ENCODE peak calls at places on chromosomes 5 and 9, in six cellular contexts. R is CD8-positive, alpha-beta T cell; L is PC-3; T is HCT116; C is MCF 10A; Q is heart right ventricle. W is an unnamed sample.

GRCh38 chr5:52895070-52895469 is 94.1 kb upstream of the ITGA2 start:
- DNase-seq in L (no peak), C (no peak), R (no peak), T (no peak), Q (no peak), W (no peak)

GRCh38 chr9:127637322-127637847 is 25.3 kb downstream of the STXBP1 start:
- DNase-seq in R (no peak), C (peak; percentile 87), L (peak; percentile 55), Q (no peak), T (no peak), W (no peak)

GRCh38 chr9:91835632-91836031 is 114.4 kb downstream of the ROR2 start:
- DNase-seq in C (no peak), R (no peak), L (no peak), T (no peak), Q (no peak), W (no peak)

GRCh38 chr9:125911861-125912260 is 164.7 kb downstream of the PBX3 start:
- DNase-seq in R (no peak), T (no peak), C (no peak), L (no peak), Q (no peak), W (no peak)

GRCh38 chr5:154737667-154738320 is 17.4 kb upstream of the LARP1 start:
- DNase-seq in T (no peak), R (no peak), Q (no peak), C (no peak), L (no peak), W (no peak)

GRCh38 chr5:1161832-1162229 is 39.6 kb upstream of the SLC6A19 start:
- DNase-seq in C (peak; percentile 87), L (peak; percentile 81), T (no peak), R (no peak), Q (peak; percentile 73), W (no peak)

GRCh38 chr9:92324889-92325268 is 271 bp downstream of the NOL8 start:
- DNase-seq in Q (no peak), T (no peak), L (no peak), R (no peak), C (no peak), W (no peak)

GRCh38 chr5:109454726-109455505 is 45.1 kb upstream of the PJA2 start:
- DNase-seq in R (no peak), T (no peak), Q (no peak), C (peak; percentile 8), L (no peak), W (no peak)

GRCh38 chr5:8429778-8430758 is 561.1 kb downstream of the MTRR start:
- DNase-seq in R (no peak), C (no peak), T (no peak), L (no peak), Q (no peak), W (no peak)

GRCh38 chr9:97632406-97632991 is 669 bp downstream of the TSTD2 start:
- DNase-seq in L (no peak), R (no peak), T (no peak), Q (peak; percentile 63), C (no peak), W (peak; percentile 14)

GRCh38 chr5:141360685-141361084 is 891 bp downstream of the PCDHGB2 start:
- DNase-seq in T (no peak), C (no peak), L (no peak), Q (no peak), R (no peak), W (no peak)

GRCh38 chr5:141362719-141363118 is 1.2 kb upstream of the PCDHGA5 start:
- DNase-seq in C (no peak), T (no peak), R (no peak), Q (no peak), L (no peak), W (no peak)

GRCh38 chr5:141366016-141366896 is 2.3 kb downstream of the PCDHGA5 start:
- DNase-seq in R (no peak), Q (no peak), T (no peak), C (no peak), L (no peak), W (no peak)

GRCh38 chr5:141359790-141360426 is at the start of gene PCDHGB2:
- DNase-seq in T (peak; percentile 40), Q (no peak), C (peak; percentile 39), L (peak; percentile 63), R (no peak), W (no peak)

GRCh38 chr5:141363952-141364660 is at the start of gene PCDHGA5:
- DNase-seq in T (no peak), Q (no peak), R (no peak), L (peak; percentile 45), C (no peak), W (no peak)
- TF ChIP-seq CTCF in T (no peak), Q (peak; percentile 32), R (no peak), L (peak; percentile 53), C (no peak), W (no peak)

DNA sequence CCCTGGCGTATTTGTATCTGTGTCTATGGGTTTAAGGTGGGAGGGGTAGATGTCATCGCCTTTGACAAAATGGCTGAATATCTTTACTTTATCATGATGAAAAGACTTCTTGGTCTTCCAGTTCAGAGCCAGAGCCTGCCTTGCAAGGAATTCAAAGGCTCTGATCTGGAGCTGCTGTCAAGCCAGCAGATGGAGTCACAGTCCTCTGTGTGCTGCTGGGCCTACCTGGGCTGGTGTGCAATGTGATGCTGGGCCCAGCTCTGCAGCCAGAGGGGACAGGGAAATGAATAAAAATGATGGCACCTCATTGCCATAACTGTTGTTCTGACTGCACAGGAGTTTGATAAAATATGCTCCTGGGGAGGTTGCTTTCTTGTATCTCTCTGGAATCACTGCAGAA is 20.2 kb upstream of the HSPA9 start:
- DNase-seq in L (no peak), C (no peak), T (no peak), R (no peak), Q (no peak), W (no peak)
- TF ChIP-seq CTCF in L (peak; percentile 10), C (no peak), T (no peak), R (no peak), Q (peak; percentile 46), W (peak; percentile 17)

GRCh38 chr9:133396952-133397351 is 20.8 kb downstream of the STKLD1 start:
- DNase-seq in C (no peak), T (no peak), R (no peak), Q (no peak), L (peak; percentile 23), W (no peak)
- TF ChIP-seq CTCF in C (peak; percentile 12), T (peak; percentile 61), R (no peak), Q (no peak), L (peak; percentile 49), W (peak; percentile 46)

GRCh38 chr9:134641173-134641985 is at the start of gene COL5A1:
- DNase-seq in R (peak; percentile 29), T (no peak), Q (peak; percentile 91), L (peak; percentile 81), C (no peak), W (peak; percentile 83)

GRCh38 chr9:134640491-134641172 is 971 bp upstream of the COL5A1 start:
- DNase-seq in Q (no peak), L (no peak), T (no peak), C (no peak), R (no peak), W (no peak)

GRCh38 chr9:134643306-134643705 is 1.7 kb downstream of the COL5A1 start:
- DNase-seq in C (peak; percentile 32), L (peak; percentile 13), Q (no peak), R (no peak), T (no peak), W (no peak)

GRCh38 chr9:134641989-134642384 is 384 bp downstream of the COL5A1 start:
- DNase-seq in T (no peak), Q (no peak), L (no peak), R (no peak), C (no peak), W (no peak)

GRCh38 chr9:134642385-134643181 is 980 bp downstream of the COL5A1 start:
- DNase-seq in C (no peak), R (no peak), Q (peak; percentile 58), L (peak; percentile 18), T (no peak), W (no peak)
- TF ChIP-seq CTCF in C (no peak), R (no peak), Q (peak; percentile 35), L (no peak), T (no peak), W (peak; percentile 13)

W was measured in progenitor cell of endocrine pancreas.